ENCODE peak calls at places on chromosome 18, in four cellular contexts. Z is stomach, L is uterus, Y is psoas muscle. B is an unnamed sample.

GRCh38 chr18:2173464-2173863 is 397.8 kb downstream of the METTL4 start:
- DNase-seq in Z (peak; percentile 41), L (no peak), Y (no peak), B (no peak)

GRCh38 chr18:48835119-48835518 is 115.6 kb downstream of the SMAD7 start:
- DNase-seq in Z (no peak), L (no peak), Y (no peak), B (no peak)

GRCh38 chr18:79508565-79509535 is 113.1 kb downstream of the NFATC1 start:
- DNase-seq in Z (no peak), L (peak; percentile 19), Y (peak; percentile 30), B (no peak)

GRCh38 chr18:596288-596881 is 403 bp upstream of the CLUL1 start:
- DNase-seq in Z (no peak), L (no peak), Y (no peak), B (peak; percentile 46)

GRCh38 chr18:24136967-24137373 is 1.9 kb upstream of the CABYR start:
- DNase-seq in Z (no peak), L (no peak), Y (no peak), B (no peak)

GRCh38 chr18:68177807-68178702 is 536.9 kb downstream of the TMX3 start:
- DNase-seq in Z (peak; percentile 25), L (no peak), Y (no peak), B (no peak)

GRCh38 chr18:23784811-23785245 is 95.6 kb downstream of the LAMA3 start:
- DNase-seq in Z (no peak), L (no peak), Y (no peak), B (no peak)

GRCh38 chr18:68402784-68403183 is 312.1 kb downstream of the TMX3 start:
- DNase-seq in Z (no peak), L (no peak), Y (no peak), B (no peak)

GRCh38 chr18:28511421-28511821 is 334.5 kb upstream of the CDH2 start:
- DNase-seq in Z (no peak), L (no peak), Y (no peak), B (no peak)

GRCh38 chr18:62300359-62300963 is 24.6 kb upstream of the TNFRSF11A start:
- DNase-seq in Z (no peak), L (no peak), Y (no peak), B (no peak)

GRCh38 chr18:54529444-54529843 is 61.6 kb upstream of the DYNAP start:
- DNase-seq in Z (no peak), L (no peak), Y (no peak), B (no peak)

GRCh38 chr18:55688066-55688465 is 100.1 kb upstream of the TCF4 start:
- DNase-seq in Z (no peak), L (no peak), Y (no peak), B (no peak)

GRCh38 chr18:7272268-7273049 is 41.6 kb downstream of the LRRC30 start:
- DNase-seq in Z (peak; percentile 60), L (peak; percentile 65), Y (peak; percentile 57), B (peak; percentile 8)

GRCh38 chr18:49768051-49768391 is 45.3 kb downstream of the ACAA2 start:
- DNase-seq in Z (peak; percentile 65), L (no peak), Y (peak; percentile 30), B (no peak)

GRCh38 chr18:3611313-3612038 is 161.5 kb downstream of the TGIF1 start:
- DNase-seq in Z (no peak), L (no peak), Y (no peak), B (no peak)

GRCh38 chr18:24831091-24831490 is 370.7 kb downstream of the HRH4 start:
- DNase-seq in Z (no peak), L (no peak), Y (no peak), B (no peak)

GRCh38 chr18:73564073-73564472 is 583.6 kb downstream of the FBXO15 start:
- DNase-seq in Z (no peak), L (no peak), Y (no peak), B (no peak)

DNA sequence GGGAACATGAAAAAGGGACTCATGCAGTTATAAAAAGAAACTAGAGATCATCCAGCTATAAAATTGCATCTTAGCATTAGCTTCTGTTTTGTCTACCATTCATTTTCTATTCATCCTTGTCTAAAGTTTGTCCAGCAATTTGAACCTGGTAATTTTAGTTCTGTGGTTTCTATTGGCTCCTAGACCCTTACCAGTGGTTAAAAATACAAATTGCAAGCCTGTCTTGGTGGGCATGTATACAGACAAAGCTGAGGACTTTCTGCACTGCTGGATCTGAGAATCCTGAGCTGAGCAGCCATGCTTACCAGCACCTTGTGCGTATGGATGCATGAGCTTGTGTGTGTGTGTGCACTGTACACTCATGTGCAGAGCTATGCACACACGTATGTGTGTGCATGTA is 144.9 kb downstream of the FAM210A start:
- DNase-seq in Z (no peak), L (no peak), Y (no peak), B (no peak)
- H3K27ac ChIP-seq in Z (no peak overlapping the region), L (no peak overlapping the region), Y (no peak overlapping the region), B (peak overlapping the region; percentile 91)

GRCh38 chr18:35582310-35582682 is 756 bp downstream of the GALNT1 start:
- DNase-seq in Z (no peak), L (no peak), Y (no peak), B (no peak)
- H3K27ac ChIP-seq in Z (peak overlapping the region; percentile 87), L (peak overlapping the region; percentile 65), Y (peak overlapping the region; percentile 89), B (peak overlapping the region; percentile 59)

GRCh38 chr18:46754661-46755292 is 2.1 kb downstream of the ST8SIA5 start:
- DNase-seq in Z (no peak), L (no peak), Y (no peak), B (no peak)
- H3K27ac ChIP-seq in Z (no peak overlapping the region), L (no peak overlapping the region), Y (peak overlapping the region; percentile 88), B (peak overlapping the region; percentile 88)

GRCh38 chr18:10381951-10382350 is 72.5 kb upstream of the APCDD1 start:
- DNase-seq in Z (no peak), L (no peak), Y (no peak), B (no peak)

GRCh38 chr18:10381516-10381915 is 72.9 kb upstream of the APCDD1 start:
- DNase-seq in Z (no peak), L (no peak), Y (no peak), B (no peak)

GRCh38 chr18:10378688-10379465 is 75.6 kb upstream of the APCDD1 start:
- DNase-seq in Z (no peak), L (no peak), Y (no peak), B (no peak)

GRCh38 chr18:10377956-10378355 is 76.5 kb upstream of the APCDD1 start:
- DNase-seq in Z (no peak), L (no peak), Y (no peak), B (no peak)

DNA sequence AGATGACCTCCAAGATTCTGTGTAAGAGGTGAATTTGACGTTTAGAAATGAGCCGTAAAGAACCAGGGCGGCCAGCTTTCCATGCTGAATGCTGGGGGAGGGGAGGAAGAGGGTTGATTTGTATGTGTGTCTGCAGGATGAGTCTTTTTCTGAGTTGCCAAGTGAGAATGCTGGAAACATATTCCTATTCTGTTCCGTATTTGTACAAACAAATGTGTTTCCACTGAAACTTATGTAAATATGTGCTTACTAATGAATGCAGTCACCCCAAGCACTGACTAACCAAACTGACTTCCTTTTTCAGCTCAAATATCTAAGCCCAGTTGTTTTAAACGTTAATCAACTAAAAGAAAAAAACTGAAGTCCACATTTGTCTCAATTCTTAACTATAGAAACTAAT is 74.9 kb upstream of the APCDD1 start:
- DNase-seq in Z (no peak), L (no peak), Y (no peak), B (no peak)
- H3K27ac ChIP-seq in Z (no peak overlapping the region), L (no peak overlapping the region), Y (no peak overlapping the region), B (no peak overlapping the region)

GRCh38 chr18:8779251-8779650 is 73.9 kb downstream of the MTCL1 start:
- DNase-seq in Z (peak; percentile 14), L (no peak), Y (no peak), B (peak; percentile 20)

GRCh38 chr18:8778386-8778785 is 73.0 kb downstream of the MTCL1 start:
- DNase-seq in Z (no peak), L (no peak), Y (no peak), B (no peak)

GRCh38 chr18:8777846-8778245 is 72.5 kb downstream of the MTCL1 start:
- DNase-seq in Z (no peak), L (no peak), Y (no peak), B (no peak)

GRCh38 chr18:8780227-8780626 is 74.9 kb downstream of the MTCL1 start:
- DNase-seq in Z (peak; percentile 18), L (no peak), Y (no peak), B (no peak)

GRCh38 chr18:8778824-8779223 is 73.5 kb downstream of the MTCL1 start:
- DNase-seq in Z (peak; percentile 13), L (no peak), Y (no peak), B (no peak)
- H3K27ac ChIP-seq in Z (no peak overlapping the region), L (no peak overlapping the region), Y (no peak overlapping the region), B (no peak overlapping the region)

GRCh38 chr18:70235478-70235877 is 30.0 kb upstream of the RTTN start:
- DNase-seq in Z (no peak), L (no peak), Y (no peak), B (no peak)

GRCh38 chr18:70232251-70232650 is 26.8 kb upstream of the RTTN start:
- DNase-seq in Z (no peak), L (no peak), Y (no peak), B (no peak)

GRCh38 chr18:70233974-70234373 is 28.5 kb upstream of the RTTN start:
- DNase-seq in Z (no peak), L (no peak), Y (no peak), B (no peak)

DNA sequence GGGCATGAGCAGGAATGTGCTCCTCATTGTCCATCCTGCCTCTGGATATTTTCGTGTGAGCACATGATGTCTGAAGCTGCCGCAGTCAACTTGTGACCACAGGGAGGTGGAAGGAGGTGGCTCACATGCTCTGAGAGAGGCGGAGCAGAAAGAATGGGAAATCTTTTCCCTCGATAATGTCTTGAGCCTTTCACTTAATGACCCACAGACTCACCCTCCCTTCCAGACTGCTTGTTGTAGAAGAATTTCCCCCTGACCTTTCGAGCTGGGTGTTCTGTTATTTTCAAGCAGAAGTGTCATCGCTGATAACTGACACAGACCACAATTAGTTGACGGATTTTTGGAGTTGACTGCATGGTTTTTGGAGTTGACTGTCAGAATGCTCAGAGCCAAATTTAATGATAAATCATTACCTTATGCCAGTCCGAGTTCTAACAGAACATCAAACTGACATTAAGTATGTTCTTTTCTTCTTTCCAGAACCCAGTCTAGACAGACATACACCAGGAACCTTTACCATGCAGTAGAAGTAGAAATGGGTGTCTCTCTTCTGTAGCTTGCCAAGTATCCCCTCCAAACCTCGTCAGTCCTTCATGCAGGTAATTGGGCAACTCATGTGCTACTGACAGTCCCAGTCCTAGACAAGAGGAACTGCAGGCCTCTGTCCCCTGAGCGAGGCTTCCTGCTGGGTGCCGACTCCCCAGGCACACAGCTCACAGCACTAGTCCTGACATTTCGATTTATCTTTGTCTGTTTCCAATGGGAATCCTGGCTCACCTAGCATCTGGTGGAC is 29.4 kb upstream of the RTTN start:
- DNase-seq in Z (no peak), L (no peak), Y (no peak), B (no peak)
- H3K27ac ChIP-seq in Z (no peak overlapping the region), L (no peak overlapping the region), Y (no peak overlapping the region), B (peak overlapping the region; percentile 42)

GRCh38 chr18:58190842-58191530 is 147.0 kb downstream of the NEDD4L start:
- DNase-seq in Z (no peak), L (no peak), Y (no peak), B (no peak)
- H3K27ac ChIP-seq in Z (no peak overlapping the region), L (no peak overlapping the region), Y (no peak overlapping the region), B (no peak overlapping the region)

DNA sequence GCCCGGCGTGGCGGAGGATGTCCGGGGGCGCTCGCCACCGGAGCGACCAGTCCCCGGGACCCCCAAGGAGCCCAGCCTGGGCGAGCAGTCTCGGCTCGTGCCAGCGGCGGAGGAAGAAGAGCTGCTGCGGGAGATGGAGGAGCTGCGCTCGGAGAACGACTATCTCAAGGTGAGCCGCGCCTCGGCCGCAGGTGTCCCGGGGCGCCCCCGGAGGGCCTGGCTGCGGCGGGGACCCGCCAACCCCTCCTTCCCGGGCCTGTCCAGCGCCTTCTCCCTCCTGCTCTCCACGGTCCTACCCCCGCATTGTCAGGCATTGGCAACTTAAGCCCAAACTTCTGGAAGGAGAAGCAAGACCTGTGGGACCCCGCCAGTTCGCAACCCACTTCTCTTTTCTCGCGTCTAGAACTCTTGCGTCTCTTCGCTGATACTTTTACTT is 1.2 kb downstream of the MTCL1 start:
- DNase-seq in Z (no peak), L (no peak), Y (no peak), B (no peak)
- H3K27ac ChIP-seq in Z (peak overlapping the region; percentile 83), L (peak overlapping the region; percentile 81), Y (no peak overlapping the region), B (peak overlapping the region; percentile 65)

B was measured in dorsolateral prefrontal cortex.